ENCODE peak calls at places on chromosomes 6 and 20, in eight cellular contexts. One of them, this sample, is unnamed.

GRCh38 chr6:25027221-25027916 is 91.6 kb upstream of the RIPOR2 start:
- DNase-seq in OCI-LY7: no peak
- DNase-seq in left ventricle myocardium inferior: no peak
- DNase-seq in RWPE1: no peak
- DNase-seq in cardiac muscle cell: no peak
- DNase-seq in BE2C: no peak
- DNase-seq in endothelial cell: no peak
- DNase-seq in GM10248: peak; percentile 87
- DNase-seq in this sample: peak; percentile 90

GRCh38 chr6:138948028-138948427 is 40.0 kb downstream of the REPS1 start:
- DNase-seq in OCI-LY7: no peak
- DNase-seq in left ventricle myocardium inferior: no peak
- DNase-seq in RWPE1: no peak
- DNase-seq in cardiac muscle cell: no peak
- DNase-seq in BE2C: no peak
- DNase-seq in endothelial cell: no peak
- DNase-seq in GM10248: no peak
- DNase-seq in this sample: no peak

GRCh38 chr6:31652925-31653724 is 664 bp upstream of the BAG6 start:
- DNase-seq in OCI-LY7: peak; percentile 97
- DNase-seq in left ventricle myocardium inferior: peak; percentile 86
- DNase-seq in RWPE1: peak; percentile 78
- DNase-seq in cardiac muscle cell: peak; percentile 93
- DNase-seq in BE2C: peak; percentile 90
- DNase-seq in endothelial cell: peak; percentile 16
- DNase-seq in GM10248: peak; percentile 90
- DNase-seq in this sample: peak; percentile 96

GRCh38 chr20:38286586-38287502 is 17.1 kb upstream of the BPI start:
- DNase-seq in OCI-LY7: no peak
- DNase-seq in left ventricle myocardium inferior: peak; percentile 59
- DNase-seq in RWPE1: no peak
- DNase-seq in cardiac muscle cell: no peak
- DNase-seq in BE2C: no peak
- DNase-seq in endothelial cell: no peak
- DNase-seq in GM10248: no peak
- DNase-seq in this sample: no peak

GRCh38 chr20:8370774-8371173 is 238.7 kb downstream of the PLCB1 start:
- DNase-seq in OCI-LY7: no peak
- DNase-seq in left ventricle myocardium inferior: no peak
- DNase-seq in RWPE1: no peak
- DNase-seq in cardiac muscle cell: no peak
- DNase-seq in BE2C: no peak
- DNase-seq in endothelial cell: no peak
- DNase-seq in GM10248: no peak
- DNase-seq in this sample: no peak

GRCh38 chr6:142728367-142728766 is 216.6 kb downstream of the HIVEP2 start:
- DNase-seq in OCI-LY7: no peak
- DNase-seq in left ventricle myocardium inferior: no peak
- DNase-seq in RWPE1: no peak
- DNase-seq in cardiac muscle cell: no peak
- DNase-seq in BE2C: no peak
- DNase-seq in endothelial cell: no peak
- DNase-seq in GM10248: no peak
- DNase-seq in this sample: no peak

GRCh38 chr6:127971945-127972391 is 71.1 kb upstream of the THEMIS start:
- DNase-seq in OCI-LY7: no peak
- DNase-seq in left ventricle myocardium inferior: no peak
- DNase-seq in RWPE1: peak; percentile 36
- DNase-seq in cardiac muscle cell: no peak
- DNase-seq in BE2C: no peak
- DNase-seq in endothelial cell: no peak
- DNase-seq in GM10248: no peak
- DNase-seq in this sample: peak; percentile 65

GRCh38 chr6:169960531-169960890 is 209.1 kb downstream of the ERMARD start:
- DNase-seq in OCI-LY7: no peak
- DNase-seq in left ventricle myocardium inferior: no peak
- DNase-seq in RWPE1: no peak
- DNase-seq in cardiac muscle cell: no peak
- DNase-seq in BE2C: no peak
- DNase-seq in endothelial cell: no peak
- DNase-seq in GM10248: no peak
- DNase-seq in this sample: no peak

GRCh38 chr6:165717732-165718465 is 54.9 kb upstream of the PDE10A start:
- DNase-seq in OCI-LY7: no peak
- DNase-seq in left ventricle myocardium inferior: no peak
- DNase-seq in RWPE1: no peak
- DNase-seq in cardiac muscle cell: no peak
- DNase-seq in BE2C: no peak
- DNase-seq in endothelial cell: no peak
- DNase-seq in GM10248: no peak
- DNase-seq in this sample: no peak

GRCh38 chr6:41634657-41635056 is 3.6 kb upstream of the MDFI start:
- DNase-seq in OCI-LY7: no peak
- DNase-seq in left ventricle myocardium inferior: no peak
- DNase-seq in RWPE1: no peak
- DNase-seq in cardiac muscle cell: no peak
- DNase-seq in BE2C: peak; percentile 69
- DNase-seq in endothelial cell: no peak
- DNase-seq in GM10248: no peak
- DNase-seq in this sample: no peak

GRCh38 chr6:2111162-2111677 is 134.2 kb downstream of the GMDS start:
- DNase-seq in OCI-LY7: no peak
- DNase-seq in left ventricle myocardium inferior: no peak
- DNase-seq in RWPE1: peak; percentile 74
- DNase-seq in cardiac muscle cell: no peak
- DNase-seq in BE2C: no peak
- DNase-seq in endothelial cell: no peak
- DNase-seq in GM10248: peak; percentile 63
- DNase-seq in this sample: peak; percentile 34

GRCh38 chr6:156775717-156776116 is 1.5 kb upstream of the ARID1B start:
- DNase-seq in OCI-LY7: no peak
- DNase-seq in left ventricle myocardium inferior: no peak
- DNase-seq in RWPE1: no peak
- DNase-seq in cardiac muscle cell: no peak
- DNase-seq in BE2C: no peak
- DNase-seq in endothelial cell: no peak
- DNase-seq in GM10248: no peak
- DNase-seq in this sample: no peak

GRCh38 chr6:156773476-156773875 is 3.7 kb upstream of the ARID1B start:
- DNase-seq in OCI-LY7: no peak
- DNase-seq in left ventricle myocardium inferior: no peak
- DNase-seq in RWPE1: no peak
- DNase-seq in cardiac muscle cell: no peak
- DNase-seq in BE2C: no peak
- DNase-seq in endothelial cell: no peak
- DNase-seq in GM10248: no peak
- DNase-seq in this sample: no peak

GRCh38 chr6:156776470-156776840 is 723 bp upstream of the ARID1B start:
- DNase-seq in OCI-LY7: peak; percentile 73
- DNase-seq in left ventricle myocardium inferior: no peak
- DNase-seq in RWPE1: no peak
- DNase-seq in cardiac muscle cell: no peak
- DNase-seq in BE2C: peak; percentile 28
- DNase-seq in endothelial cell: no peak
- DNase-seq in GM10248: no peak
- DNase-seq in this sample: peak; percentile 42

GRCh38 chr6:156773935-156774871 is 3.0 kb upstream of the ARID1B start:
- DNase-seq in OCI-LY7: no peak
- DNase-seq in left ventricle myocardium inferior: no peak
- DNase-seq in RWPE1: no peak
- DNase-seq in cardiac muscle cell: no peak
- DNase-seq in BE2C: no peak
- DNase-seq in endothelial cell: no peak
- DNase-seq in GM10248: no peak
- DNase-seq in this sample: no peak

DNA sequence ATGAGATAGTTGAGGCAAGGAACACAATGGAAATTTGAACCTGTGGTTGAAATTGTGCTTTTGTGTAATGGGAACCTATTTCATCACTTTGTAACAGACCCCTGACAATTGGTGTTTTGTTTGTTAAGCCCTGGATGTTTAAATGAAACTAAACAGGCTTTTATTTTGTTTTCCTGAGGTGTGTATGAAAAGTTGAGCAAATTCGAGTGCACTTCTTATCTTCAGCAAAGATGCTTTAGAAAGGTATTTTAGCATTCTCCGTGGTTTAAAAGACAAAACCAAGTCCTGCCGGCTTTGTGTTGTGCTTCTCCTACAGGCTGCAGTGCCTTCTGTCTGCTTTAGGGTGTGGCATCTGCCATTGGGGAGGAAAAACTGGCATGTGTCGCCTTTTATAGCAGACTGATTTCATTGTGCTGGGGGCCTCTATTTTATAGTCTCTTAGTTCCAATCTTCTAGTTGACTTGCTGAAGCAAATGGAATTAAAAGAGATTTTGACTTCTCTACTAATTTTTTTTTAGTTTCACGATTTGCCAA is 2.2 kb upstream of the ARID1B start:
- DNase-seq in OCI-LY7: peak; percentile 39
- DNase-seq in left ventricle myocardium inferior: no peak
- DNase-seq in RWPE1: no peak
- DNase-seq in cardiac muscle cell: no peak
- DNase-seq in BE2C: no peak
- DNase-seq in endothelial cell: no peak
- DNase-seq in GM10248: no peak
- DNase-seq in this sample: no peak
- TF ChIP-seq CTCF in OCI-LY7: no peak
- TF ChIP-seq CTCF in left ventricle myocardium inferior: peak; percentile 31
- TF ChIP-seq CTCF in RWPE1: no peak
- TF ChIP-seq CTCF in cardiac muscle cell: no peak
- TF ChIP-seq CTCF in BE2C: peak; percentile 4
- TF ChIP-seq CTCF in endothelial cell: no peak
- TF ChIP-seq CTCF in GM10248: no peak
- TF ChIP-seq CTCF in this sample: no peak

GRCh38 chr6:146670161-146670560 is 71.4 kb downstream of the ADGB start:
- DNase-seq in OCI-LY7: no peak
- DNase-seq in left ventricle myocardium inferior: no peak
- DNase-seq in RWPE1: no peak
- DNase-seq in cardiac muscle cell: no peak
- DNase-seq in BE2C: no peak
- DNase-seq in endothelial cell: no peak
- DNase-seq in GM10248: no peak
- DNase-seq in this sample: no peak

GRCh38 chr6:146664871-146665270 is 66.1 kb downstream of the ADGB start:
- DNase-seq in OCI-LY7: no peak
- DNase-seq in left ventricle myocardium inferior: no peak
- DNase-seq in RWPE1: no peak
- DNase-seq in cardiac muscle cell: no peak
- DNase-seq in BE2C: no peak
- DNase-seq in endothelial cell: no peak
- DNase-seq in GM10248: no peak
- DNase-seq in this sample: no peak

DNA sequence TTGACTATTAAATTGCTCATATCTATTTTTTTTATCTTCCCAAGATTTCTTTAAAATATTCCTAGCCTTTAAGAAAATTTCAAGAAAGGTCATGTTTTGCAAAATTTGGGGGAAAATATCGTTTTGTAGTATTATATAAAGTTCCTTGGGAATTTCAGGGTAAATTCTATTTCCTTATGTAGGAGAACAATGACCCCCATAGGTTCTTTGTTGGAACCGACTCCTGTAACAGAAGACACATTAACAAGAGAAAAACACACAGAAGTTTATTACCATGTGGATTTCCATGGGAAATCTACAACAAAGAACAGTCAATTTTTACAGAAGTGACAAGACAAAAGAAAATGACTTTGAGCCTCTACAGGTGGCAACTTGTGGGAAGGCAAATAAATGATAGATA is 68.1 kb downstream of the ADGB start:
- DNase-seq in OCI-LY7: no peak
- DNase-seq in left ventricle myocardium inferior: no peak
- DNase-seq in RWPE1: no peak
- DNase-seq in cardiac muscle cell: no peak
- DNase-seq in BE2C: no peak
- DNase-seq in endothelial cell: no peak
- DNase-seq in GM10248: no peak
- DNase-seq in this sample: no peak
- TF ChIP-seq CTCF in OCI-LY7: no peak
- TF ChIP-seq CTCF in left ventricle myocardium inferior: no peak
- TF ChIP-seq CTCF in RWPE1: no peak
- TF ChIP-seq CTCF in cardiac muscle cell: no peak
- TF ChIP-seq CTCF in BE2C: no peak
- TF ChIP-seq CTCF in endothelial cell: no peak
- TF ChIP-seq CTCF in GM10248: no peak
- TF ChIP-seq CTCF in this sample: no peak

DNA sequence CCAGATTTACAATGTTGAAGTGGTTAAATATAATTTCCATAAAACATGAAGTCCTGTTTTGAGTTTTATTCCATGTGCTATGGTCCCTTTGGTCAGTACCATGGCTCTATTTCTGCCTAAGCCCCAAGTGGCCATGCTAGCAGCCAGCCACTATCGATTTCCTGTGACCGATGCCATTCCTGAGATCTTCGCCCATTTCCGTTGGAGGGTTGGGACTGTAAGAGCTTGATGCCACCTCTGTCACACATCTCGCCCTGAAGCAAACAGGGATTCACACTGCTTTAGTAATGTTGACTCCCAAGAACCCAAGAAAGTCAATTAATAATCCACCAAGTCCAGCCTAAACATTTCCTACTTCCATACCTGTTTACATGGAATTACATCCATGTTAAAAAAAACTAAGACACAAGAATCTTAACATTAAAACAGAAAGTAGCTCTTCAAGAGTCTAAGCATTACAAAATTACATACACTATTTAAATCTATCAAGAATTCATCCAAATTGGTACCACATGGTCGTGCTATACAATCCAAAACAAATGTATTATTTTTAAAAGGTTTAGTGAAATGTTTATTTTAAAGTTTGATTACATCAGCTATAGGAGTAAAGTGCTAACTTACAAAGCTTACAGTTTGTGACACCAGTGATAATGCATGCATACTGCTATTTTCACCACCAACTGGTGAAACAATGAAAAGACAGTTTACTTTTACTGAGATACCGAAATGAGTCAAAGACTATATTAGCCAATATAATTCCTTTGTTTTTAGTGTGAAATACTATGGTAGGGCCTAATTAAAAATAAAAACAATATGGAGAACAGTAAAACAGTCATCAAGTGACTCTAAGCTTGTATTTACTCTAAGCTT is 2.5 kb downstream of the RBM39 start:
- DNase-seq in OCI-LY7: peak; percentile 50
- DNase-seq in left ventricle myocardium inferior: no peak
- DNase-seq in RWPE1: no peak
- DNase-seq in cardiac muscle cell: no peak
- DNase-seq in BE2C: peak; percentile 28
- DNase-seq in endothelial cell: no peak
- DNase-seq in GM10248: no peak
- DNase-seq in this sample: no peak
- TF ChIP-seq CTCF in OCI-LY7: peak; percentile 74
- TF ChIP-seq CTCF in left ventricle myocardium inferior: peak; percentile 25
- TF ChIP-seq CTCF in RWPE1: peak; percentile 75
- TF ChIP-seq CTCF in cardiac muscle cell: peak; percentile 38
- TF ChIP-seq CTCF in BE2C: peak; percentile 25
- TF ChIP-seq CTCF in endothelial cell: no peak
- TF ChIP-seq CTCF in GM10248: no peak
- TF ChIP-seq CTCF in this sample: peak; percentile 26

DNA sequence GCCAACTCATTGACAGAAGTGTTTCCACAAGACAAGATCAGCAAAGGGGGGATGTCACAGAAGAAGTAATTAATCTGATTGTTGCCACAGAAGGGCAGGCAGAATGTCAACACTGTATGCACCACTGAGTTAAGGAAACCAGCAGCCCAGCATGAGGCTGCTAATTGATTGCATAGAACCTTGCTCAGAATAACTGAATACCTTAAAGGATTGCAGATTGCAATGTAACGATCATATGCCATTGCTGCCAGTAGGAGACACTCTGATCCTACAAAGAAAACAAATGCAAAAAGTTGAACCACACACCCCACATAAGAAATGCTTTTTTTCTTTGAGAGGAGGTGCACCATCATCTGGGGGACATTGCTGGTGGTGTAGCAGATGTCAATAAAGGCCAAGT is 13.1 kb downstream of the OR5V1 start:
- DNase-seq in OCI-LY7: no peak
- DNase-seq in left ventricle myocardium inferior: no peak
- DNase-seq in RWPE1: no peak
- DNase-seq in cardiac muscle cell: no peak
- DNase-seq in BE2C: no peak
- DNase-seq in endothelial cell: no peak
- DNase-seq in GM10248: no peak
- DNase-seq in this sample: no peak
- TF ChIP-seq CTCF in OCI-LY7: peak; percentile 12
- TF ChIP-seq CTCF in left ventricle myocardium inferior: no peak
- TF ChIP-seq CTCF in RWPE1: no peak
- TF ChIP-seq CTCF in cardiac muscle cell: no peak
- TF ChIP-seq CTCF in BE2C: no peak
- TF ChIP-seq CTCF in endothelial cell: no peak
- TF ChIP-seq CTCF in GM10248: no peak
- TF ChIP-seq CTCF in this sample: no peak